ENCODE peak calls at places on chromosomes 2 and 18, in five cellular contexts. One of them, this sample, is unnamed.

GRCh38 chr2:226153553-226153952 is 646.1 kb downstream of the IRS1 start:
- DNase-seq in type B pancreatic cell: no peak
- DNase-seq in ovary: no peak
- DNase-seq in endothelial cell of umbilical vein: no peak
- DNase-seq in NB4: no peak
- DNase-seq in this sample: no peak

GRCh38 chr18:46283895-46284295 is 179.7 kb downstream of the HAUS1 start:
- DNase-seq in type B pancreatic cell: no peak
- DNase-seq in ovary: no peak
- DNase-seq in endothelial cell of umbilical vein: no peak
- DNase-seq in NB4: no peak
- DNase-seq in this sample: no peak

GRCh38 chr2:14903709-14904374 is 271.3 kb downstream of the LRATD1 start:
- DNase-seq in type B pancreatic cell: no peak
- DNase-seq in ovary: no peak
- DNase-seq in endothelial cell of umbilical vein: no peak
- DNase-seq in NB4: peak
- DNase-seq in this sample: no peak

GRCh38 chr2:158664987-158665386 is 130.1 kb upstream of the DAPL1 start:
- DNase-seq in type B pancreatic cell: no peak
- DNase-seq in ovary: no peak
- DNase-seq in endothelial cell of umbilical vein: no peak
- DNase-seq in NB4: no peak
- DNase-seq in this sample: no peak

GRCh38 chr18:23422751-23423418 is 30.2 kb upstream of the RIOK3 start:
- DNase-seq in type B pancreatic cell: no peak
- DNase-seq in ovary: no peak
- DNase-seq in endothelial cell of umbilical vein: no peak
- DNase-seq in NB4: peak
- DNase-seq in this sample: no peak

GRCh38 chr2:42944744-42945415 is 152.5 kb upstream of the HAAO start:
- DNase-seq in type B pancreatic cell: no peak
- DNase-seq in ovary: no peak
- DNase-seq in endothelial cell of umbilical vein: no peak
- DNase-seq in NB4: no peak
- DNase-seq in this sample: no peak

GRCh38 chr2:219522111-219523030 is 8.1 kb downstream of the ASIC4 start:
- DNase-seq in type B pancreatic cell: no peak
- DNase-seq in ovary: peak
- DNase-seq in endothelial cell of umbilical vein: no peak
- DNase-seq in NB4: no peak
- DNase-seq in this sample: no peak

GRCh38 chr18:53886066-53886465 is 338.4 kb downstream of the MBD2 start:
- DNase-seq in type B pancreatic cell: no peak
- DNase-seq in ovary: no peak
- DNase-seq in endothelial cell of umbilical vein: no peak
- DNase-seq in NB4: no peak
- DNase-seq in this sample: no peak

GRCh38 chr2:34096552-34097171 is 497.6 kb upstream of the FAM98A start:
- DNase-seq in type B pancreatic cell: no peak
- DNase-seq in ovary: no peak
- DNase-seq in endothelial cell of umbilical vein: peak
- DNase-seq in NB4: peak
- DNase-seq in this sample: no peak

GRCh38 chr18:48982269-48982668 is 31.5 kb upstream of the SMAD7 start:
- DNase-seq in type B pancreatic cell: no peak
- DNase-seq in ovary: no peak
- DNase-seq in endothelial cell of umbilical vein: no peak
- DNase-seq in NB4: peak
- DNase-seq in this sample: no peak

GRCh38 chr2:39419282-39420223 is 17.5 kb downstream of the MAP4K3 start:
- DNase-seq in type B pancreatic cell: no peak
- DNase-seq in ovary: no peak
- DNase-seq in endothelial cell of umbilical vein: no peak
- DNase-seq in NB4: no peak
- DNase-seq in this sample: no peak

GRCh38 chr2:98507940-98508689 is 63.5 kb downstream of the INPP4A start:
- DNase-seq in type B pancreatic cell: peak
- DNase-seq in ovary: no peak
- DNase-seq in endothelial cell of umbilical vein: no peak
- DNase-seq in NB4: peak
- DNase-seq in this sample: no peak

GRCh38 chr2:46548103-46548486 is 68.7 kb downstream of the TMEM247 start:
- DNase-seq in type B pancreatic cell: no peak
- DNase-seq in ovary: no peak
- DNase-seq in endothelial cell of umbilical vein: no peak
- DNase-seq in NB4: peak
- DNase-seq in this sample: peak

GRCh38 chr18:10234912-10235439 is 219.5 kb upstream of the APCDD1 start:
- DNase-seq in type B pancreatic cell: no peak
- DNase-seq in ovary: peak
- DNase-seq in endothelial cell of umbilical vein: no peak
- DNase-seq in NB4: peak
- DNase-seq in this sample: no peak

GRCh38 chr18:27899893-27900292 is 277.0 kb downstream of the CDH2 start:
- DNase-seq in type B pancreatic cell: no peak
- DNase-seq in ovary: no peak
- DNase-seq in endothelial cell of umbilical vein: no peak
- DNase-seq in NB4: no peak
- DNase-seq in this sample: no peak

GRCh38 chr2:101435011-101435862 is 39.7 kb downstream of the RFX8 start:
- DNase-seq in type B pancreatic cell: no peak
- DNase-seq in ovary: peak
- DNase-seq in endothelial cell of umbilical vein: peak
- DNase-seq in NB4: no peak
- DNase-seq in this sample: no peak

GRCh38 chr18:79566841-79567370 is 112.7 kb upstream of the CTDP1 start:
- DNase-seq in type B pancreatic cell: no peak
- DNase-seq in ovary: peak
- DNase-seq in endothelial cell of umbilical vein: no peak
- DNase-seq in NB4: peak
- DNase-seq in this sample: no peak

GRCh38 chr2:197993830-197994229 is 189.4 kb downstream of the PLCL1 start:
- DNase-seq in type B pancreatic cell: no peak
- DNase-seq in ovary: no peak
- DNase-seq in endothelial cell of umbilical vein: no peak
- DNase-seq in NB4: no peak
- DNase-seq in this sample: no peak

GRCh38 chr2:205734436-205734835 is 52.1 kb downstream of the NRP2 start:
- DNase-seq in type B pancreatic cell: no peak
- DNase-seq in ovary: peak
- DNase-seq in endothelial cell of umbilical vein: peak
- DNase-seq in NB4: peak
- DNase-seq in this sample: no peak

GRCh38 chr18:73666772-73667171 is 480.9 kb downstream of the FBXO15 start:
- DNase-seq in type B pancreatic cell: no peak
- DNase-seq in ovary: no peak
- DNase-seq in endothelial cell of umbilical vein: no peak
- DNase-seq in NB4: no peak
- DNase-seq in this sample: no peak

GRCh38 chr18:21997207-21998143 is 171.9 kb upstream of the GATA6 start:
- DNase-seq in type B pancreatic cell: no peak
- DNase-seq in ovary: no peak
- DNase-seq in endothelial cell of umbilical vein: peak
- DNase-seq in NB4: peak
- DNase-seq in this sample: no peak

GRCh38 chr2:189580662-189581353 is at the start of gene SLC40A1:
- DNase-seq in type B pancreatic cell: peak
- DNase-seq in ovary: peak
- DNase-seq in endothelial cell of umbilical vein: peak
- DNase-seq in NB4: peak
- DNase-seq in this sample: no peak

GRCh38 chr18:79515331-79515730 is 119.6 kb downstream of the NFATC1 start:
- DNase-seq in type B pancreatic cell: no peak
- DNase-seq in ovary: no peak
- DNase-seq in endothelial cell of umbilical vein: no peak
- DNase-seq in NB4: no peak
- DNase-seq in this sample: peak

GRCh38 chr18:49520661-49521145 is 33.7 kb upstream of the C18orf32 start:
- DNase-seq in type B pancreatic cell: no peak
- DNase-seq in ovary: no peak
- DNase-seq in endothelial cell of umbilical vein: peak
- DNase-seq in NB4: no peak
- DNase-seq in this sample: no peak

GRCh38 chr2:39665811-39666488 is at the start of gene TMEM178A:
- DNase-seq in type B pancreatic cell: no peak
- DNase-seq in ovary: peak
- DNase-seq in endothelial cell of umbilical vein: no peak
- DNase-seq in NB4: no peak
- DNase-seq in this sample: no peak

GRCh38 chr18:67117804-67118203 is 398.7 kb downstream of the DSEL start:
- DNase-seq in type B pancreatic cell: no peak
- DNase-seq in ovary: no peak
- DNase-seq in endothelial cell of umbilical vein: no peak
- DNase-seq in NB4: no peak
- DNase-seq in this sample: no peak

GRCh38 chr2:7180641-7181370 is 263.6 kb downstream of the RNF144A start:
- DNase-seq in type B pancreatic cell: no peak
- DNase-seq in ovary: peak
- DNase-seq in endothelial cell of umbilical vein: no peak
- DNase-seq in NB4: no peak
- DNase-seq in this sample: no peak

GRCh38 chr2:27893031-27893430 is 2.5 kb downstream of the BABAM2 start:
- DNase-seq in type B pancreatic cell: no peak
- DNase-seq in ovary: no peak
- DNase-seq in endothelial cell of umbilical vein: no peak
- DNase-seq in NB4: peak
- DNase-seq in this sample: no peak

GRCh38 chr2:28452534-28453081 is 43.3 kb upstream of the PLB1 start:
- DNase-seq in type B pancreatic cell: no peak
- DNase-seq in ovary: peak
- DNase-seq in endothelial cell of umbilical vein: peak
- DNase-seq in NB4: peak
- DNase-seq in this sample: no peak

GRCh38 chr2:236947896-236948295 is 137.8 kb upstream of the COPS8 start:
- DNase-seq in type B pancreatic cell: peak
- DNase-seq in ovary: no peak
- DNase-seq in endothelial cell of umbilical vein: no peak
- DNase-seq in NB4: no peak
- DNase-seq in this sample: peak

GRCh38 chr18:35573531-35573930 is 8.0 kb upstream of the GALNT1 start:
- DNase-seq in type B pancreatic cell: no peak
- DNase-seq in ovary: no peak
- DNase-seq in endothelial cell of umbilical vein: no peak
- DNase-seq in NB4: no peak
- DNase-seq in this sample: no peak

GRCh38 chr2:215870088-215870490 is 143.3 kb downstream of the MREG start:
- DNase-seq in type B pancreatic cell: no peak
- DNase-seq in ovary: no peak
- DNase-seq in endothelial cell of umbilical vein: no peak
- DNase-seq in NB4: no peak
- DNase-seq in this sample: no peak

GRCh38 chr18:26526128-26526965 is 22.0 kb downstream of the KCTD1 start:
- DNase-seq in type B pancreatic cell: no peak
- DNase-seq in ovary: no peak
- DNase-seq in endothelial cell of umbilical vein: no peak
- DNase-seq in NB4: no peak
- DNase-seq in this sample: no peak

GRCh38 chr2:210456571-210456970 is 20.0 kb downstream of the LANCL1 start:
- DNase-seq in type B pancreatic cell: no peak
- DNase-seq in ovary: no peak
- DNase-seq in endothelial cell of umbilical vein: no peak
- DNase-seq in NB4: no peak
- DNase-seq in this sample: no peak

GRCh38 chr2:204576580-204576979 is 31.3 kb downstream of the PARD3B start:
- DNase-seq in type B pancreatic cell: no peak
- DNase-seq in ovary: no peak
- DNase-seq in endothelial cell of umbilical vein: no peak
- DNase-seq in NB4: no peak
- DNase-seq in this sample: no peak

GRCh38 chr2:204575463-204575862 is 30.2 kb downstream of the PARD3B start:
- DNase-seq in type B pancreatic cell: no peak
- DNase-seq in ovary: no peak
- DNase-seq in endothelial cell of umbilical vein: no peak
- DNase-seq in NB4: no peak
- DNase-seq in this sample: no peak

GRCh38 chr2:204574473-204574872 is 29.2 kb downstream of the PARD3B start:
- DNase-seq in type B pancreatic cell: no peak
- DNase-seq in ovary: no peak
- DNase-seq in endothelial cell of umbilical vein: no peak
- DNase-seq in NB4: no peak
- DNase-seq in this sample: no peak

GRCh38 chr2:204583773-204584172 is 38.5 kb downstream of the PARD3B start:
- DNase-seq in type B pancreatic cell: no peak
- DNase-seq in ovary: no peak
- DNase-seq in endothelial cell of umbilical vein: no peak
- DNase-seq in NB4: no peak
- DNase-seq in this sample: no peak

GRCh38 chr2:204578928-204579598 is 33.8 kb downstream of the PARD3B start:
- DNase-seq in type B pancreatic cell: no peak
- DNase-seq in ovary: no peak
- DNase-seq in endothelial cell of umbilical vein: no peak
- DNase-seq in NB4: no peak
- DNase-seq in this sample: no peak
- TF ChIP-seq CTCF in type B pancreatic cell: no peak
- TF ChIP-seq CTCF in ovary: no peak
- TF ChIP-seq CTCF in endothelial cell of umbilical vein: no peak
- TF ChIP-seq CTCF in NB4: no peak
- TF ChIP-seq CTCF in this sample: no peak

GRCh38 chr2:78644849-78645248 is 380.7 kb upstream of the REG3G start:
- DNase-seq in type B pancreatic cell: no peak
- DNase-seq in ovary: no peak
- DNase-seq in endothelial cell of umbilical vein: no peak
- DNase-seq in NB4: no peak
- DNase-seq in this sample: no peak
- TF ChIP-seq CTCF in type B pancreatic cell: no peak
- TF ChIP-seq CTCF in ovary: no peak
- TF ChIP-seq CTCF in endothelial cell of umbilical vein: no peak
- TF ChIP-seq CTCF in NB4: no peak
- TF ChIP-seq CTCF in this sample: no peak

GRCh38 chr2:25041307-25041927 is 459 bp upstream of the EFR3B start:
- DNase-seq in type B pancreatic cell: peak
- DNase-seq in ovary: peak
- DNase-seq in endothelial cell of umbilical vein: peak
- DNase-seq in NB4: no peak
- DNase-seq in this sample: no peak

GRCh38 chr2:25041928-25042320 is at the start of gene EFR3B:
- DNase-seq in type B pancreatic cell: peak
- DNase-seq in ovary: peak
- DNase-seq in endothelial cell of umbilical vein: peak
- DNase-seq in NB4: peak
- DNase-seq in this sample: no peak

GRCh38 chr2:25043241-25043867 is 1.5 kb downstream of the EFR3B start:
- DNase-seq in type B pancreatic cell: no peak
- DNase-seq in ovary: no peak
- DNase-seq in endothelial cell of umbilical vein: peak
- DNase-seq in NB4: peak
- DNase-seq in this sample: no peak

GRCh38 chr2:25044011-25044410 is 2.1 kb downstream of the EFR3B start:
- DNase-seq in type B pancreatic cell: no peak
- DNase-seq in ovary: no peak
- DNase-seq in endothelial cell of umbilical vein: no peak
- DNase-seq in NB4: no peak
- DNase-seq in this sample: no peak

GRCh38 chr2:25042321-25043240 is 705 bp downstream of the EFR3B start:
- DNase-seq in type B pancreatic cell: no peak
- DNase-seq in ovary: peak
- DNase-seq in endothelial cell of umbilical vein: peak
- DNase-seq in NB4: peak
- DNase-seq in this sample: no peak
- TF ChIP-seq CTCF in type B pancreatic cell: no peak
- TF ChIP-seq CTCF in ovary: no peak
- TF ChIP-seq CTCF in endothelial cell of umbilical vein: no peak
- TF ChIP-seq CTCF in NB4: no peak
- TF ChIP-seq CTCF in this sample: no peak

GRCh38 chr2:20676353-20677215 is 9.6 kb downstream of the GDF7 start:
- DNase-seq in type B pancreatic cell: no peak
- DNase-seq in ovary: no peak
- DNase-seq in endothelial cell of umbilical vein: no peak
- DNase-seq in NB4: no peak
- DNase-seq in this sample: no peak
- TF ChIP-seq CTCF in type B pancreatic cell: no peak
- TF ChIP-seq CTCF in ovary: no peak
- TF ChIP-seq CTCF in endothelial cell of umbilical vein: no peak
- TF ChIP-seq CTCF in NB4: no peak
- TF ChIP-seq CTCF in this sample: no peak